ENCODE peak calls at places on chromosomes 11 and 22, in seven cellular contexts. J is sigmoid colon, I is K562, Z is transverse colon, O is spleen, F is GM12878, P is upper lobe of left lung. N is an unnamed sample.

GRCh38 chr22:38431266-38432010 is 23.6 kb downstream of the KCNJ4 start:
- DNase-seq in I (no peak), O (no peak), Z (no peak), F (no peak), P (no peak), J (no peak), N (no peak)

GRCh38 chr11:17514476-17514875 is 29.7 kb downstream of the USH1C start:
- DNase-seq in Z (no peak), O (no peak), J (no peak), P (no peak), I (no peak), F (no peak), N (no peak)

GRCh38 chr11:122100222-122101080 is 15.6 kb downstream of the BLID start:
- DNase-seq in J (peak; percentile 88), O (no peak), P (peak; percentile 33), F (no peak), Z (peak; percentile 15), I (no peak), N (peak; percentile 61)

GRCh38 chr11:22684082-22684481 is 17.7 kb downstream of the GAS2 start:
- DNase-seq in J (no peak), I (no peak), F (no peak), Z (no peak), P (no peak), O (no peak), N (no peak)

GRCh38 chr22:12601870-12602779 is 2925.9 kb upstream of the OR11H1 start:
- DNase-seq in Z (no peak), I (peak; percentile 95), F (no peak), P (no peak), J (peak; percentile 63), O (peak; percentile 78), N (no peak)

GRCh38 chr11:57527056-57527631 is 3.4 kb downstream of the TIMM10 start:
- DNase-seq in F (no peak), O (peak; percentile 87), J (peak; percentile 81), Z (peak; percentile 78), I (peak; percentile 83), P (peak; percentile 77), N (peak; percentile 56)

GRCh38 chr11:104534268-104534667 is 364.0 kb downstream of the CASP12 start:
- DNase-seq in O (no peak), F (no peak), P (no peak), J (no peak), I (no peak), Z (no peak), N (no peak)

GRCh38 chr22:38832005-38832978 is 11.5 kb downstream of the NPTXR start:
- DNase-seq in O (peak; percentile 63), F (no peak), P (no peak), Z (no peak), I (no peak), J (peak; percentile 25), N (no peak)

GRCh38 chr11:65032216-65032615 is 5.0 kb downstream of the SNX15 start:
- DNase-seq in P (no peak), J (no peak), I (no peak), F (no peak), O (no peak), Z (no peak), N (no peak)

GRCh38 chr11:83971063-83971462 is 684.9 kb upstream of the CCDC90B start:
- DNase-seq in J (no peak), Z (no peak), F (peak; percentile 11), O (no peak), P (peak; percentile 20), I (no peak), N (no peak)

GRCh38 chr11:118530683-118531596 is at the start of gene TMEM25:
- DNase-seq in I (peak; percentile 70), F (no peak), Z (peak; percentile 71), O (peak; percentile 92), P (peak; percentile 70), J (peak; percentile 83), N (no peak)

GRCh38 chr11:71190551-71190950 is 61.8 kb downstream of the SHANK2 start:
- DNase-seq in P (no peak), O (peak; percentile 51), F (no peak), J (peak; percentile 48), Z (no peak), I (no peak), N (peak; percentile 17)

GRCh38 chr22:24145446-24146189 is 35.7 kb upstream of the SUSD2 start:
- DNase-seq in I (peak; percentile 8), P (no peak), Z (no peak), J (no peak), F (no peak), O (no peak), N (no peak)

GRCh38 chr22:24146791-24147353 is 34.4 kb upstream of the SUSD2 start:
- DNase-seq in F (no peak), J (peak; percentile 84), O (no peak), Z (peak; percentile 42), I (no peak), P (no peak), N (no peak)

GRCh38 chr22:24147666-24148065 is 33.6 kb upstream of the SUSD2 start:
- DNase-seq in O (no peak), P (no peak), F (no peak), I (no peak), Z (no peak), J (no peak), N (no peak)

GRCh38 chr22:24144471-24145115 is 36.7 kb upstream of the SUSD2 start:
- DNase-seq in P (no peak), J (no peak), F (no peak), O (no peak), I (no peak), Z (no peak), N (no peak)

DNA sequence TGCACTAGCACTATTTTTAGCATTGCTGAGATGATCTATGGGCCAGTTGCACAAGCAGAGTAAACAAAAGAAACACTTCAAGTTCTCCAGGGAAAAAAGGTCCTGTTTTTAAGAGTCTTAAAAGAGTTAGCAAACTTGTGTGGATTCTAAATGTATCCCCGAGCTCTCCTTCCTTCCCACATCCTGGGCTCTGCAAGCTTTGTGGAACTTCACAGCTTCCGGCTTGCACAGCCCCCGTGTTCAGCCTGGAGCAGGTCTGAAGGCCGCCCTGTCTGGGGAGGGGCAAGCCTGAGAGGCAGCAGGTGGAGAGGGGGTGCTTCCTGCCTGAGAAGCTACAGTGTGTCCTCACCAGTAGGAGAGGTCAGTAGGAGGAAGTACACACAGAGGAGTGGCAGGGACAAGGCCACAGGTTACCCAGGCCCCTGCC is 35.1 kb upstream of the SUSD2 start:
- DNase-seq in P (peak; percentile 92), F (no peak), O (peak; percentile 92), J (peak; percentile 83), Z (peak; percentile 84), I (peak; percentile 50), N (no peak)
- TF ChIP-seq POLR2AphosphoS5 in P (peak; percentile 7), F (no peak), O (peak; percentile 63), J (peak; percentile 62), Z (peak; percentile 41), I (no peak), N (peak; percentile 79)

GRCh38 chr22:41862530-41863266 is 29.8 kb downstream of the SREBF2 start:
- DNase-seq in P (peak; percentile 44), I (no peak), Z (no peak), F (peak; percentile 89), O (peak; percentile 81), J (no peak), N (no peak)
- H3K4me1 ChIP-seq in P (peaks cover 13% of the 10 kb centered on the region), I (peaks cover 4% of the 10 kb centered on the region), Z (peaks cover 67% of the 10 kb centered on the region), F (peaks cover 55% of the 10 kb centered on the region), O (peaks cover 16% of the 10 kb centered on the region), J (peaks cover 34% of the 10 kb centered on the region), N (no peaks in the 10 kb centered on the region)

DNA sequence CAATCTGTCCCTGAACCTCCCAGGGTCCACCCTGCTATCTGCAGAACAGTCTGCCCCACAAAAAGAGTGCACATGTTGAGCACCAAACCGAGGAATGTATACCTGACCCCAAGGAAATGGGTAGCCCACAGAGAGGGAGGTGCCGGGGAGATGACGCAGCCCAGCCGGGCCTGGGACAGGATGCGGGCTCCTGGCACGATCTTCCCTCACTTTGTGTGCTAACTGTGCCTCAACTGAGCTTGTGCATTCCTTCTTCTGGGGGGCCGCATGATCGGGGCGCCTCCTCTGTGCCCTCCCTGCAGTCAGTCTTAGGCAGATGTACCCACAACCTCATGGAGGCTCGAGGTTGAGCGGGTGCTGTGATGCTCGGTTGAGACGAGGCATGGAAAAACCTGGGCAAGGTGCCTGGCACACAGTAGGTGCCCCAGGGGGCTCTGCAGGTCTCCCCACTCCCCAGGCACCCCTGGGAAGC is 2.4 kb downstream of the GAS2L1 start:
- DNase-seq in J (peak; percentile 69), O (no peak), I (no peak), Z (peak; percentile 50), F (no peak), P (no peak), N (no peak)
- TF ChIP-seq POLR2A in J (no peak), O (no peak), I (no peak), Z (no peak), F (no peak), P (no peak), N (no peak)

GRCh38 chr11:111974451-111974850 is 37.3 kb downstream of the DIXDC1 start:
- DNase-seq in Z (no peak), I (no peak), J (no peak), O (no peak), F (no peak), P (no peak), N (no peak)

GRCh38 chr11:111977141-111978027 is 40.2 kb downstream of the DIXDC1 start:
- DNase-seq in O (peak; percentile 82), P (peak; percentile 46), F (no peak), I (no peak), J (peak; percentile 89), Z (peak; percentile 67), N (peak; percentile 76)

GRCh38 chr11:111976119-111976518 is 39.0 kb downstream of the DIXDC1 start:
- DNase-seq in I (no peak), O (no peak), J (no peak), F (no peak), Z (no peak), P (no peak), N (no peak)

GRCh38 chr11:111976614-111977140 is 39.5 kb downstream of the DIXDC1 start:
- DNase-seq in O (no peak), F (no peak), I (no peak), J (peak; percentile 74), P (no peak), Z (no peak), N (peak; percentile 61)

GRCh38 chr11:111975076-111975806 is 38.1 kb downstream of the DIXDC1 start:
- DNase-seq in P (peak; percentile 29), F (no peak), Z (no peak), J (no peak), O (no peak), I (no peak), N (no peak)
- TF ChIP-seq POLR2AphosphoS5 in P (no peak), F (no peak), Z (no peak), J (no peak), O (no peak), I (no peak), N (no peak)

GRCh38 chr11:5887172-5887571 is 5.8 kb upstream of the OR52E5 start:
- DNase-seq in P (no peak), Z (no peak), J (no peak), I (no peak), O (no peak), F (no peak), N (no peak)

GRCh38 chr11:5892908-5893307 is at the start of gene OR52E5:
- DNase-seq in I (no peak), J (no peak), Z (no peak), P (no peak), O (no peak), F (no peak), N (no peak)

GRCh38 chr11:5891216-5891800 is 1.7 kb upstream of the OR52E5 start:
- DNase-seq in Z (no peak), J (no peak), P (no peak), I (peak; percentile 20), O (no peak), F (peak; percentile 0), N (no peak)
- H3K4me1 ChIP-seq in Z (no peaks in the 10 kb centered on the region), J (no peaks in the 10 kb centered on the region), P (no peaks in the 10 kb centered on the region), I (no peaks in the 10 kb centered on the region), O (no peaks in the 10 kb centered on the region), F (no peaks in the 10 kb centered on the region), N (no peaks in the 10 kb centered on the region)

GRCh38 chr22:31753005-31753633 is 700 bp upstream of the DEPDC5 start:
- DNase-seq in Z (peak; percentile 18), I (peak; percentile 85), P (peak; percentile 64), O (peak; percentile 89), J (peak; percentile 70), F (no peak), N (no peak)
- TF ChIP-seq POLR2A in Z (no peak), I (peak; percentile 18), P (no peak), O (no peak), J (no peak), F (no peak), N (no peak)

N was measured in breast epithelium.